ENCODE peak calls at places on chromosomes 2 and 18, in eight cellular contexts. One of them, this sample, is unnamed.
A peak's percentile ranks its signal among the peaks of the same experiment; 100 is the strongest.

GRCh38 chr2:170950221-170950737 is 21.2 kb downstream of the GORASP2 start:
- DNase-seq in glutamatergic neuron: no peak
- DNase-seq in central memory CD8-positive, alpha-beta T cell: no peak
- DNase-seq in Peyer's patch: no peak
- DNase-seq in SK-N-SH: no peak
- DNase-seq in NCI-H69: no peak
- DNase-seq in upper lobe of left lung: no peak
- DNase-seq in naive thymus-derived CD4-positive, alpha-beta T cell: no peak
- DNase-seq in this sample: no peak

GRCh38 chr2:97674396-97674795 is 4.9 kb downstream of the C2orf92 start:
- DNase-seq in SK-N-SH: no peak
- DNase-seq in NCI-H69: no peak
- DNase-seq in naive thymus-derived CD4-positive, alpha-beta T cell: no peak
- DNase-seq in Peyer's patch: no peak
- DNase-seq in glutamatergic neuron: no peak
- DNase-seq in central memory CD8-positive, alpha-beta T cell: no peak
- DNase-seq in upper lobe of left lung: no peak
- DNase-seq in this sample: no peak

GRCh38 chr2:226581004-226581403 is 218.6 kb downstream of the IRS1 start:
- DNase-seq in SK-N-SH: no peak
- DNase-seq in NCI-H69: peak; percentile 6
- DNase-seq in naive thymus-derived CD4-positive, alpha-beta T cell: no peak
- DNase-seq in central memory CD8-positive, alpha-beta T cell: no peak
- DNase-seq in upper lobe of left lung: no peak
- DNase-seq in Peyer's patch: peak; percentile 78
- DNase-seq in glutamatergic neuron: no peak
- DNase-seq in this sample: no peak

GRCh38 chr2:18132697-18133096 is 254.2 kb downstream of the KCNS3 start:
- DNase-seq in Peyer's patch: no peak
- DNase-seq in NCI-H69: no peak
- DNase-seq in upper lobe of left lung: no peak
- DNase-seq in glutamatergic neuron: no peak
- DNase-seq in central memory CD8-positive, alpha-beta T cell: no peak
- DNase-seq in SK-N-SH: no peak
- DNase-seq in naive thymus-derived CD4-positive, alpha-beta T cell: no peak
- DNase-seq in this sample: no peak

GRCh38 chr2:40276076-40276475 is 175.8 kb downstream of the SLC8A1 start:
- DNase-seq in Peyer's patch: no peak
- DNase-seq in SK-N-SH: no peak
- DNase-seq in glutamatergic neuron: no peak
- DNase-seq in upper lobe of left lung: no peak
- DNase-seq in naive thymus-derived CD4-positive, alpha-beta T cell: no peak
- DNase-seq in NCI-H69: no peak
- DNase-seq in central memory CD8-positive, alpha-beta T cell: no peak
- DNase-seq in this sample: no peak

GRCh38 chr2:121052023-121052422 is 233.0 kb downstream of the TFCP2L1 start:
- DNase-seq in SK-N-SH: no peak
- DNase-seq in glutamatergic neuron: no peak
- DNase-seq in Peyer's patch: no peak
- DNase-seq in upper lobe of left lung: no peak
- DNase-seq in NCI-H69: no peak
- DNase-seq in naive thymus-derived CD4-positive, alpha-beta T cell: no peak
- DNase-seq in central memory CD8-positive, alpha-beta T cell: no peak
- DNase-seq in this sample: no peak

GRCh38 chr18:10536270-10536669 is 10.4 kb downstream of the NAPG start:
- DNase-seq in upper lobe of left lung: no peak
- DNase-seq in central memory CD8-positive, alpha-beta T cell: no peak
- DNase-seq in glutamatergic neuron: no peak
- DNase-seq in Peyer's patch: no peak
- DNase-seq in naive thymus-derived CD4-positive, alpha-beta T cell: no peak
- DNase-seq in SK-N-SH: no peak
- DNase-seq in NCI-H69: peak; percentile 20
- DNase-seq in this sample: no peak

GRCh38 chr2:71602581-71602980 is 149.2 kb downstream of the DYSF start:
- DNase-seq in SK-N-SH: no peak
- DNase-seq in central memory CD8-positive, alpha-beta T cell: no peak
- DNase-seq in naive thymus-derived CD4-positive, alpha-beta T cell: no peak
- DNase-seq in Peyer's patch: no peak
- DNase-seq in NCI-H69: no peak
- DNase-seq in glutamatergic neuron: peak; percentile 3
- DNase-seq in upper lobe of left lung: no peak
- DNase-seq in this sample: no peak

GRCh38 chr2:113212245-113213060 is 38.7 kb downstream of the PSD4 start:
- DNase-seq in naive thymus-derived CD4-positive, alpha-beta T cell: no peak
- DNase-seq in NCI-H69: peak; percentile 81
- DNase-seq in Peyer's patch: no peak
- DNase-seq in upper lobe of left lung: no peak
- DNase-seq in central memory CD8-positive, alpha-beta T cell: no peak
- DNase-seq in SK-N-SH: peak; percentile 72
- DNase-seq in glutamatergic neuron: no peak
- DNase-seq in this sample: no peak

GRCh38 chr2:157782057-157782845 is 93.9 kb downstream of the ACVR1 start:
- DNase-seq in glutamatergic neuron: no peak
- DNase-seq in SK-N-SH: peak; percentile 11
- DNase-seq in NCI-H69: peak; percentile 2
- DNase-seq in central memory CD8-positive, alpha-beta T cell: no peak
- DNase-seq in upper lobe of left lung: no peak
- DNase-seq in naive thymus-derived CD4-positive, alpha-beta T cell: no peak
- DNase-seq in Peyer's patch: no peak
- DNase-seq in this sample: no peak

GRCh38 chr2:48249093-48249492 is 280.9 kb upstream of the STON1 start:
- DNase-seq in upper lobe of left lung: no peak
- DNase-seq in naive thymus-derived CD4-positive, alpha-beta T cell: no peak
- DNase-seq in central memory CD8-positive, alpha-beta T cell: no peak
- DNase-seq in glutamatergic neuron: no peak
- DNase-seq in SK-N-SH: no peak
- DNase-seq in Peyer's patch: no peak
- DNase-seq in NCI-H69: peak; percentile 4
- DNase-seq in this sample: no peak

GRCh38 chr2:26299488-26300092 is 46.4 kb upstream of the SELENOI start:
- DNase-seq in central memory CD8-positive, alpha-beta T cell: no peak
- DNase-seq in Peyer's patch: no peak
- DNase-seq in glutamatergic neuron: no peak
- DNase-seq in naive thymus-derived CD4-positive, alpha-beta T cell: no peak
- DNase-seq in SK-N-SH: no peak
- DNase-seq in NCI-H69: peak; percentile 8
- DNase-seq in upper lobe of left lung: peak; percentile 53
- DNase-seq in this sample: peak; percentile 50

GRCh38 chr2:288002-288742 is at the start of gene ALKAL2:
- DNase-seq in Peyer's patch: no peak
- DNase-seq in glutamatergic neuron: peak; percentile 43
- DNase-seq in central memory CD8-positive, alpha-beta T cell: no peak
- DNase-seq in NCI-H69: peak; percentile 35
- DNase-seq in SK-N-SH: peak; percentile 71
- DNase-seq in upper lobe of left lung: no peak
- DNase-seq in naive thymus-derived CD4-positive, alpha-beta T cell: no peak
- DNase-seq in this sample: no peak

GRCh38 chr2:121356058-121356640 is 71.1 kb upstream of the TFCP2L1 start:
- DNase-seq in central memory CD8-positive, alpha-beta T cell: no peak
- DNase-seq in Peyer's patch: peak; percentile 70
- DNase-seq in upper lobe of left lung: peak; percentile 51
- DNase-seq in NCI-H69: peak; percentile 77
- DNase-seq in naive thymus-derived CD4-positive, alpha-beta T cell: no peak
- DNase-seq in SK-N-SH: peak; percentile 63
- DNase-seq in glutamatergic neuron: peak; percentile 38
- DNase-seq in this sample: no peak

GRCh38 chr2:209977386-209978239 is 24.8 kb upstream of the RPE start:
- DNase-seq in NCI-H69: peak; percentile 34
- DNase-seq in central memory CD8-positive, alpha-beta T cell: no peak
- DNase-seq in Peyer's patch: no peak
- DNase-seq in naive thymus-derived CD4-positive, alpha-beta T cell: no peak
- DNase-seq in SK-N-SH: peak; percentile 22
- DNase-seq in upper lobe of left lung: no peak
- DNase-seq in glutamatergic neuron: no peak
- DNase-seq in this sample: peak; percentile 44

GRCh38 chr18:28147674-28148171 is 29.2 kb downstream of the CDH2 start:
- DNase-seq in Peyer's patch: no peak
- DNase-seq in SK-N-SH: no peak
- DNase-seq in naive thymus-derived CD4-positive, alpha-beta T cell: no peak
- DNase-seq in central memory CD8-positive, alpha-beta T cell: no peak
- DNase-seq in upper lobe of left lung: no peak
- DNase-seq in glutamatergic neuron: no peak
- DNase-seq in NCI-H69: peak; percentile 14
- DNase-seq in this sample: no peak

GRCh38 chr2:234996467-234997270 is 44.9 kb downstream of the SH3BP4 start:
- DNase-seq in glutamatergic neuron: no peak
- DNase-seq in Peyer's patch: no peak
- DNase-seq in upper lobe of left lung: no peak
- DNase-seq in SK-N-SH: no peak
- DNase-seq in naive thymus-derived CD4-positive, alpha-beta T cell: no peak
- DNase-seq in central memory CD8-positive, alpha-beta T cell: no peak
- DNase-seq in NCI-H69: no peak
- DNase-seq in this sample: no peak

GRCh38 chr2:76599732-76600368 is 889.1 kb upstream of the GCFC2 start:
- DNase-seq in central memory CD8-positive, alpha-beta T cell: no peak
- DNase-seq in upper lobe of left lung: peak; percentile 59
- DNase-seq in naive thymus-derived CD4-positive, alpha-beta T cell: no peak
- DNase-seq in SK-N-SH: peak; percentile 35
- DNase-seq in glutamatergic neuron: peak; percentile 44
- DNase-seq in NCI-H69: peak; percentile 89
- DNase-seq in Peyer's patch: peak; percentile 58
- DNase-seq in this sample: no peak

GRCh38 chr2:158890296-158890905 is 78.0 kb upstream of the TANC1 start:
- DNase-seq in Peyer's patch: no peak
- DNase-seq in NCI-H69: no peak
- DNase-seq in SK-N-SH: no peak
- DNase-seq in upper lobe of left lung: no peak
- DNase-seq in glutamatergic neuron: no peak
- DNase-seq in central memory CD8-positive, alpha-beta T cell: no peak
- DNase-seq in naive thymus-derived CD4-positive, alpha-beta T cell: no peak
- DNase-seq in this sample: no peak

GRCh38 chr2:42001696-42002331 is 46.0 kb upstream of the PKDCC start:
- DNase-seq in central memory CD8-positive, alpha-beta T cell: no peak
- DNase-seq in upper lobe of left lung: no peak
- DNase-seq in glutamatergic neuron: no peak
- DNase-seq in Peyer's patch: no peak
- DNase-seq in SK-N-SH: no peak
- DNase-seq in NCI-H69: no peak
- DNase-seq in naive thymus-derived CD4-positive, alpha-beta T cell: no peak
- DNase-seq in this sample: no peak

GRCh38 chr2:70069049-70069448 is 18.2 kb upstream of the PCBP1 start:
- DNase-seq in Peyer's patch: peak; percentile 86
- DNase-seq in naive thymus-derived CD4-positive, alpha-beta T cell: no peak
- DNase-seq in upper lobe of left lung: peak; percentile 55
- DNase-seq in glutamatergic neuron: no peak
- DNase-seq in SK-N-SH: no peak
- DNase-seq in NCI-H69: no peak
- DNase-seq in central memory CD8-positive, alpha-beta T cell: peak; percentile 73
- DNase-seq in this sample: peak; percentile 74

GRCh38 chr18:78740876-78741275 is 238.7 kb upstream of the SALL3 start:
- DNase-seq in NCI-H69: peak; percentile 24
- DNase-seq in SK-N-SH: no peak
- DNase-seq in naive thymus-derived CD4-positive, alpha-beta T cell: no peak
- DNase-seq in Peyer's patch: peak; percentile 10
- DNase-seq in upper lobe of left lung: no peak
- DNase-seq in glutamatergic neuron: no peak
- DNase-seq in central memory CD8-positive, alpha-beta T cell: no peak
- DNase-seq in this sample: no peak

GRCh38 chr2:190339394-190339793 is 4.0 kb upstream of the INPP1 start:
- DNase-seq in SK-N-SH: no peak
- DNase-seq in NCI-H69: no peak
- DNase-seq in upper lobe of left lung: no peak
- DNase-seq in naive thymus-derived CD4-positive, alpha-beta T cell: no peak
- DNase-seq in central memory CD8-positive, alpha-beta T cell: no peak
- DNase-seq in Peyer's patch: no peak
- DNase-seq in glutamatergic neuron: no peak
- DNase-seq in this sample: no peak

GRCh38 chr2:16537347-16537746 is 128.3 kb downstream of the CYRIA start:
- DNase-seq in upper lobe of left lung: no peak
- DNase-seq in SK-N-SH: no peak
- DNase-seq in naive thymus-derived CD4-positive, alpha-beta T cell: no peak
- DNase-seq in Peyer's patch: no peak
- DNase-seq in glutamatergic neuron: no peak
- DNase-seq in central memory CD8-positive, alpha-beta T cell: no peak
- DNase-seq in NCI-H69: no peak
- DNase-seq in this sample: no peak

GRCh38 chr18:25459814-25460213 is 107.8 kb upstream of the ZNF521 start:
- DNase-seq in Peyer's patch: no peak
- DNase-seq in central memory CD8-positive, alpha-beta T cell: no peak
- DNase-seq in upper lobe of left lung: no peak
- DNase-seq in NCI-H69: peak; percentile 26
- DNase-seq in SK-N-SH: no peak
- DNase-seq in glutamatergic neuron: no peak
- DNase-seq in naive thymus-derived CD4-positive, alpha-beta T cell: no peak
- DNase-seq in this sample: no peak

GRCh38 chr2:37985333-37985732 is 60.2 kb downstream of the RMDN2 start:
- DNase-seq in glutamatergic neuron: no peak
- DNase-seq in upper lobe of left lung: no peak
- DNase-seq in SK-N-SH: no peak
- DNase-seq in naive thymus-derived CD4-positive, alpha-beta T cell: no peak
- DNase-seq in Peyer's patch: no peak
- DNase-seq in central memory CD8-positive, alpha-beta T cell: no peak
- DNase-seq in NCI-H69: no peak
- DNase-seq in this sample: no peak

GRCh38 chr2:74020717-74021406 is 36.2 kb downstream of the TET3 start:
- DNase-seq in SK-N-SH: no peak
- DNase-seq in upper lobe of left lung: no peak
- DNase-seq in Peyer's patch: peak; percentile 53
- DNase-seq in glutamatergic neuron: no peak
- DNase-seq in central memory CD8-positive, alpha-beta T cell: no peak
- DNase-seq in NCI-H69: peak; percentile 10
- DNase-seq in naive thymus-derived CD4-positive, alpha-beta T cell: no peak
- DNase-seq in this sample: no peak

GRCh38 chr2:1743396-1744150 is 742 bp downstream of the PXDN start:
- DNase-seq in SK-N-SH: peak; percentile 89
- DNase-seq in upper lobe of left lung: no peak
- DNase-seq in central memory CD8-positive, alpha-beta T cell: no peak
- DNase-seq in Peyer's patch: no peak
- DNase-seq in naive thymus-derived CD4-positive, alpha-beta T cell: no peak
- DNase-seq in NCI-H69: peak; percentile 18
- DNase-seq in glutamatergic neuron: peak; percentile 76
- DNase-seq in this sample: no peak

GRCh38 chr2:226984461-226985226 is 148.8 kb downstream of the RHBDD1 start:
- DNase-seq in SK-N-SH: no peak
- DNase-seq in central memory CD8-positive, alpha-beta T cell: no peak
- DNase-seq in NCI-H69: no peak
- DNase-seq in naive thymus-derived CD4-positive, alpha-beta T cell: no peak
- DNase-seq in Peyer's patch: no peak
- DNase-seq in upper lobe of left lung: no peak
- DNase-seq in glutamatergic neuron: no peak
- DNase-seq in this sample: peak; percentile 3

GRCh38 chr18:69217271-69217670 is 183.4 kb upstream of the DOK6 start:
- DNase-seq in upper lobe of left lung: no peak
- DNase-seq in naive thymus-derived CD4-positive, alpha-beta T cell: no peak
- DNase-seq in SK-N-SH: no peak
- DNase-seq in NCI-H69: peak; percentile 92
- DNase-seq in central memory CD8-positive, alpha-beta T cell: no peak
- DNase-seq in Peyer's patch: no peak
- DNase-seq in glutamatergic neuron: no peak
- DNase-seq in this sample: no peak

GRCh38 chr2:9331704-9332103 is 91.6 kb downstream of the ITGB1BP1 start:
- DNase-seq in Peyer's patch: no peak
- DNase-seq in central memory CD8-positive, alpha-beta T cell: no peak
- DNase-seq in naive thymus-derived CD4-positive, alpha-beta T cell: no peak
- DNase-seq in NCI-H69: no peak
- DNase-seq in SK-N-SH: no peak
- DNase-seq in glutamatergic neuron: no peak
- DNase-seq in upper lobe of left lung: no peak
- DNase-seq in this sample: no peak

GRCh38 chr2:23592061-23592685 is 207.2 kb downstream of the KLHL29 start:
- DNase-seq in SK-N-SH: no peak
- DNase-seq in central memory CD8-positive, alpha-beta T cell: no peak
- DNase-seq in Peyer's patch: no peak
- DNase-seq in upper lobe of left lung: no peak
- DNase-seq in glutamatergic neuron: no peak
- DNase-seq in NCI-H69: no peak
- DNase-seq in naive thymus-derived CD4-positive, alpha-beta T cell: no peak
- DNase-seq in this sample: no peak

GRCh38 chr2:65278450-65279030 is 50.9 kb downstream of the ACTR2 start:
- DNase-seq in Peyer's patch: no peak
- DNase-seq in glutamatergic neuron: no peak
- DNase-seq in naive thymus-derived CD4-positive, alpha-beta T cell: no peak
- DNase-seq in SK-N-SH: no peak
- DNase-seq in upper lobe of left lung: no peak
- DNase-seq in central memory CD8-positive, alpha-beta T cell: no peak
- DNase-seq in NCI-H69: no peak
- DNase-seq in this sample: no peak